ENCODE peak calls at places on chromosome 4, in five cellular contexts. C is heart left ventricle; H is naive thymus-derived CD4-positive, alpha-beta T cell; V is ovary; N is WERI-Rb-1. O is an unnamed sample.

GRCh38 chr4:150310159-150310895 is 232.1 kb downstream of the DCLK2 start:
- DNase-seq in C (no peak), H (no peak), V (no peak), N (no peak), O (no peak)

GRCh38 chr4:186264660-186265059 is 1.3 kb upstream of the F11 start:
- DNase-seq in C (no peak), H (no peak), V (no peak), N (no peak), O (no peak)

GRCh38 chr4:136863756-136864155 is 668.5 kb downstream of the PCDH18 start:
- DNase-seq in C (no peak), H (no peak), V (no peak), N (peak), O (no peak)

GRCh38 chr4:46648088-46648744 is 258.3 kb upstream of the GABRA2 start:
- DNase-seq in C (no peak), H (no peak), V (no peak), N (peak), O (no peak)

GRCh38 chr4:140151700-140152014 is 2.3 kb downstream of the MAML3 start:
- DNase-seq in C (peak), H (no peak), V (peak), N (peak), O (peak)

GRCh38 chr4:70632028-70632427 is 3.5 kb downstream of the ENAM start:
- DNase-seq in C (no peak), H (no peak), V (no peak), N (no peak), O (no peak)

GRCh38 chr4:86948276-86948675 is 13.5 kb downstream of the AFF1 start:
- DNase-seq in C (no peak), H (no peak), V (no peak), N (no peak), O (no peak)

GRCh38 chr4:147877308-147877771 is 145.5 kb downstream of the ARHGAP10 start:
- DNase-seq in C (no peak), H (no peak), V (no peak), N (no peak), O (no peak)

GRCh38 chr4:13515268-13515667 is 29.0 kb downstream of the NKX3-2 start:
- DNase-seq in C (no peak), H (no peak), V (no peak), N (no peak), O (no peak)

GRCh38 chr4:40957281-40957680 is 207.5 kb downstream of the NSUN7 start:
- DNase-seq in C (no peak), H (no peak), V (no peak), N (no peak), O (no peak)

GRCh38 chr4:153603258-153603657 is 80.8 kb upstream of the TLR2 start:
- DNase-seq in C (no peak), H (no peak), V (no peak), N (no peak), O (no peak)

GRCh38 chr4:39976945-39977488 is 694 bp downstream of the PDS5A start:
- DNase-seq in C (peak), H (no peak), V (peak), N (peak), O (peak)

GRCh38 chr4:38179690-38180299 is 219.6 kb downstream of the PTTG2 start:
- DNase-seq in C (peak), H (peak), V (peak), N (peak), O (peak)
- H3K27ac ChIP-seq in C (no peak), H (no peak), V (no peak), N (no peak), O (no peak)

GRCh38 chr4:915041-915474 is 17.1 kb downstream of the GAK start:
- DNase-seq in C (no peak), H (no peak), V (no peak), N (no peak), O (no peak)

GRCh38 chr4:912548-913279 is 19.4 kb downstream of the GAK start:
- DNase-seq in C (no peak), H (no peak), V (no peak), N (no peak), O (no peak)

GRCh38 chr4:913280-913618 is 18.9 kb downstream of the GAK start:
- DNase-seq in C (no peak), H (no peak), V (no peak), N (no peak), O (no peak)

GRCh38 chr4:915595-915994 is 16.5 kb downstream of the GAK start:
- DNase-seq in C (no peak), H (no peak), V (no peak), N (no peak), O (no peak)

DNA sequence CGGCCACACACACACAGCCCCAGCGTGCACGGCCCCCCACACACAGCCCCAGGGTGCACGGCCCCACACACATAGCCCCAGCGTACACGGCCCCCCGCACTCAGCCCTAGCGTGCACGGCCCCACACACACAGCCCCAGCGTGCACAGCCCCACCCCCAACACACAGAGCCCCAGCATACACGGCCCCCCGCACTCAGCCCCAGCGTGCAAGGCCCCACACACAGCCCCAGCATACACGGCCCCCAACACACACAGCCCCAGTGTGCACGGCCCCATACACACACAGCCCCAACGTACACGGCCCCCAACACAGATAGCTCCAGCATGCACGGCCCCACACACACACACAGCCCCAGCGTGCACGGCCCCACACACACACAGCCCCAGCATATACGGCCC is 17.6 kb downstream of the GAK start:
- DNase-seq in C (no peak), H (no peak), V (no peak), N (no peak), O (no peak)
- H3K4me3 ChIP-seq in C (no peak), H (no peak), V (no peak), N (no peak), O (no peak)

DNA sequence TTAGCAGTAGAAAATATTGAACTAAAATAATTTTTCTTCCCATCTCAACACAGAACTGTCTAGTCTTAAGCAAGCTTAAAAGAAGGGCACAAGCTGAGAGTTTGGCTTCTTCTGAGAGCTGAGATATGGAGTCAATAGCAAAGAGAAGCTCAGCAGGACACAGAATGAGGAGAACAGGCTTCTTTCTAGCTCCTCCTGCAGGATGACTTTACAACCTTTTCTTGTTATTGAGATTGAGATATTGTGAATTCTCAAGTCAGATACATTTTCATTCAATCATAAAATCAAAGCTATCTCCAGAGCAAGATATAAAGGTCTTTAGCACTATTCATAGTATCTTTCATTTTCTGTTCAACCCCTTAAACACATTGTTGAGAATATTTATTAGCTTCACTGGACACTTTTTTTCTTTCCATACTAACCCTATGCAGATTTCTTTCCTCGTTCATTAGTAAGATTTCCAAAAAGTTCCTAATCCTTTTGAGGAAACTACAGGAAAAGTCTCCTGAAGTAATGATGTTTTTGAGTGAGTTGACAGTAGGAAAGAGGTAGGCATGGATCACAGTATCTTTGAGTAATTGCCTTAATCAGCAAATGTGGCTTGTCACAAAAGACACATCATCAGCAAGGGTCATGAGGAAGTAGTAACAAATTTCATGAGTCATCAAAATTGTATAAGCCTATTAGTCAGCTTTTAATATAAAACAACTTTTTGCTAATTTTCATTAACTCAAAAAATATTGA is 17.8 kb upstream of the CXCL3 start:
- DNase-seq in C (no peak), H (no peak), V (no peak), N (no peak), O (no peak)
- H3K27ac ChIP-seq in C (no peak), H (no peak), V (no peak), N (no peak), O (no peak)

GRCh38 chr4:74159397-74159709 is 1.4 kb downstream of the MTHFD2L start:
- DNase-seq in C (no peak), H (no peak), V (no peak), N (no peak), O (no peak)

GRCh38 chr4:74157116-74157742 is 689 bp upstream of the MTHFD2L start:
- DNase-seq in C (no peak), H (no peak), V (peak), N (no peak), O (no peak)

GRCh38 chr4:74156521-74156920 is 1.4 kb upstream of the MTHFD2L start:
- DNase-seq in C (no peak), H (no peak), V (no peak), N (no peak), O (no peak)

GRCh38 chr4:74157743-74158560 is at the start of gene MTHFD2L:
- DNase-seq in C (peak), H (peak), V (peak), N (peak), O (peak)

DNA sequence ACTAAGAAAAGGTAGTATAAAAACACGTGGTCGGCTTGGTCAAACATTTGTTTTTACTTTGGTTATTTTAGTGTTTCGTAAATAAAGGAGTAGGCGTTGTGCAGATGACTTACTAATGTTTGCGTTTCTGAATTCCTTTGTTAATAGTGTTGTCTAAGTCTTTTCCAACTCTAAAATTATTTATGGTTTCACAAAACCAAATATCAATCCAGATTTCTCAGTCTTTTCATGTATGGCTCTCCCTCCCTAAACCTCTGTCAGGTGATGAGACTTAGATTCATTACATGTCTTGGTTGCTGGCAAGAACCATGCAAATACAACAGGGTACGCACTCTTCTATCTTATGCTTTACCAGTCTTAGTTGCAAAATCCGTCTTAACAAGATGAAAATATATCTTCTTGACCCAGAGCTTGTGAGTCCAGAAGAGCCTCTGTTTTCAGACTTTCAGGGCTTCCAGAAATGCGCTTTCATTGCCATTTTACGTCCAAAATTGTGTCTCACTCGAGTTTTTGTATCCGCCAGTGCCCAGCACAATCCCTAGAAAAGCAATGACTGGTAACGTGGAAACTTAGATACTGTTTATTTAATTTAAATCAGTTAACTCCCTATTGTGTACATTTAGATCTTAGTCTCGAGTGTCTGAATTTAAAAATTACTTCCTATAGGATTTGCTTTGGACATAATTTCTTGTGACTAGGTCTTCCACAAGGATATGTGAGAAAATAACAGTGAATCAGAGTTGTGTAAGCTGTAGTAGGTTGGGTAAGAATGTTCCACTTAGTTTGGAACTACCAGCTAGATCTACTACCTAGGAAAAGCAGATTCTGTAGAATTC is 861 bp downstream of the MTHFD2L start:
- DNase-seq in C (no peak), H (no peak), V (no peak), N (no peak), O (no peak)
- H3K4me3 ChIP-seq in C (peak), H (peak), V (peak), N (peak), O (peak)

GRCh38 chr4:157781361-157781760 is 391.5 kb downstream of the GASK1B start:
- DNase-seq in C (no peak), H (no peak), V (no peak), N (no peak), O (no peak)

GRCh38 chr4:157779084-157779483 is 393.7 kb downstream of the GASK1B start:
- DNase-seq in C (no peak), H (no peak), V (no peak), N (no peak), O (no peak)

GRCh38 chr4:157776930-157777329 is 395.9 kb downstream of the GASK1B start:
- DNase-seq in C (no peak), H (no peak), V (no peak), N (no peak), O (no peak)

GRCh38 chr4:157775971-157776370 is 396.9 kb downstream of the GASK1B start:
- DNase-seq in C (no peak), H (no peak), V (no peak), N (no peak), O (no peak)
- H3K27ac ChIP-seq in C (no peak), H (no peak), V (no peak), N (no peak), O (no peak)